ENCODE peak calls at places on chromosome X, in nine cellular contexts. One of them, this sample, is unnamed.

GRCh38 chrX:64977830-64978229 is 1.6 kb upstream of the ZC4H2 start:
- DNase-seq in left lung: no peak
- DNase-seq in heart right ventricle: no peak
- DNase-seq in kidney epithelial cell: no peak
- DNase-seq in fibroblast of mammary gland: peak; percentile 55
- DNase-seq in epithelial cell of esophagus: peak; percentile 82
- DNase-seq in neural progenitor cell: no peak
- DNase-seq in endodermal cell: no peak
- DNase-seq in GM12865: no peak
- DNase-seq in this sample: no peak

GRCh38 chrX:97405031-97405685 is 521.5 kb downstream of the RPA4 start:
- DNase-seq in left lung: no peak
- DNase-seq in heart right ventricle: no peak
- DNase-seq in kidney epithelial cell: no peak
- DNase-seq in fibroblast of mammary gland: peak; percentile 33
- DNase-seq in epithelial cell of esophagus: peak; percentile 26
- DNase-seq in neural progenitor cell: no peak
- DNase-seq in endodermal cell: no peak
- DNase-seq in GM12865: no peak
- DNase-seq in this sample: no peak

GRCh38 chrX:16222123-16222522 is 54.8 kb downstream of the MAGEB17 start:
- DNase-seq in left lung: no peak
- DNase-seq in heart right ventricle: no peak
- DNase-seq in kidney epithelial cell: no peak
- DNase-seq in fibroblast of mammary gland: peak; percentile 17
- DNase-seq in epithelial cell of esophagus: peak; percentile 10
- DNase-seq in neural progenitor cell: no peak
- DNase-seq in endodermal cell: no peak
- DNase-seq in GM12865: no peak
- DNase-seq in this sample: no peak

GRCh38 chrX:113906168-113906567 is 677.7 kb upstream of the HTR2C start:
- DNase-seq in left lung: no peak
- DNase-seq in heart right ventricle: no peak
- DNase-seq in kidney epithelial cell: no peak
- DNase-seq in fibroblast of mammary gland: no peak
- DNase-seq in epithelial cell of esophagus: no peak
- DNase-seq in neural progenitor cell: peak; percentile 4
- DNase-seq in endodermal cell: no peak
- DNase-seq in GM12865: no peak
- DNase-seq in this sample: no peak

GRCh38 chrX:47583240-47583861 is 1.1 kb downstream of the TIMP1 start:
- DNase-seq in left lung: no peak
- DNase-seq in heart right ventricle: no peak
- DNase-seq in kidney epithelial cell: no peak
- DNase-seq in fibroblast of mammary gland: no peak
- DNase-seq in epithelial cell of esophagus: no peak
- DNase-seq in neural progenitor cell: no peak
- DNase-seq in endodermal cell: no peak
- DNase-seq in GM12865: no peak
- DNase-seq in this sample: no peak

GRCh38 chrX:30493348-30493747 is 84.2 kb downstream of the TASL start:
- DNase-seq in left lung: no peak
- DNase-seq in heart right ventricle: no peak
- DNase-seq in kidney epithelial cell: no peak
- DNase-seq in fibroblast of mammary gland: no peak
- DNase-seq in epithelial cell of esophagus: no peak
- DNase-seq in neural progenitor cell: no peak
- DNase-seq in endodermal cell: no peak
- DNase-seq in GM12865: no peak
- DNase-seq in this sample: no peak

GRCh38 chrX:78979789-78980464 is 34.7 kb downstream of the P2RY10 start:
- DNase-seq in left lung: no peak
- DNase-seq in heart right ventricle: no peak
- DNase-seq in kidney epithelial cell: no peak
- DNase-seq in fibroblast of mammary gland: peak; percentile 15
- DNase-seq in epithelial cell of esophagus: no peak
- DNase-seq in neural progenitor cell: no peak
- DNase-seq in endodermal cell: no peak
- DNase-seq in GM12865: peak; percentile 77
- DNase-seq in this sample: no peak

GRCh38 chrX:133544105-133544504 is 128.8 kb upstream of the GPC4 start:
- DNase-seq in left lung: no peak
- DNase-seq in heart right ventricle: no peak
- DNase-seq in kidney epithelial cell: peak; percentile 77
- DNase-seq in fibroblast of mammary gland: peak; percentile 84
- DNase-seq in epithelial cell of esophagus: peak; percentile 87
- DNase-seq in neural progenitor cell: no peak
- DNase-seq in endodermal cell: peak; percentile 51
- DNase-seq in GM12865: no peak
- DNase-seq in this sample: no peak

GRCh38 chrX:151396042-151396826 is 772 bp upstream of the VMA21 start:
- DNase-seq in left lung: no peak
- DNase-seq in heart right ventricle: no peak
- DNase-seq in kidney epithelial cell: peak; percentile 28
- DNase-seq in fibroblast of mammary gland: peak; percentile 81
- DNase-seq in epithelial cell of esophagus: peak; percentile 65
- DNase-seq in neural progenitor cell: no peak
- DNase-seq in endodermal cell: no peak
- DNase-seq in GM12865: peak; percentile 59
- DNase-seq in this sample: peak; percentile 58

GRCh38 chrX:151402719-151403390 is 5.8 kb downstream of the VMA21 start:
- DNase-seq in left lung: no peak
- DNase-seq in heart right ventricle: peak; percentile 18
- DNase-seq in kidney epithelial cell: no peak
- DNase-seq in fibroblast of mammary gland: no peak
- DNase-seq in epithelial cell of esophagus: no peak
- DNase-seq in neural progenitor cell: no peak
- DNase-seq in endodermal cell: no peak
- DNase-seq in GM12865: no peak
- DNase-seq in this sample: no peak

GRCh38 chrX:151397741-151398070 is 700 bp downstream of the VMA21 start:
- DNase-seq in left lung: no peak
- DNase-seq in heart right ventricle: no peak
- DNase-seq in kidney epithelial cell: no peak
- DNase-seq in fibroblast of mammary gland: peak; percentile 7
- DNase-seq in epithelial cell of esophagus: peak; percentile 5
- DNase-seq in neural progenitor cell: no peak
- DNase-seq in endodermal cell: no peak
- DNase-seq in GM12865: peak; percentile 10
- DNase-seq in this sample: peak; percentile 14

GRCh38 chrX:151396827-151397740 is at the start of gene VMA21:
- DNase-seq in left lung: peak; percentile 93
- DNase-seq in heart right ventricle: peak; percentile 90
- DNase-seq in kidney epithelial cell: peak; percentile 14
- DNase-seq in fibroblast of mammary gland: peak; percentile 80
- DNase-seq in epithelial cell of esophagus: peak; percentile 85
- DNase-seq in neural progenitor cell: peak; percentile 88
- DNase-seq in endodermal cell: peak; percentile 87
- DNase-seq in GM12865: peak; percentile 89
- DNase-seq in this sample: peak; percentile 75

GRCh38 chrX:151398346-151398745 is 1.3 kb downstream of the VMA21 start:
- DNase-seq in left lung: no peak
- DNase-seq in heart right ventricle: no peak
- DNase-seq in kidney epithelial cell: no peak
- DNase-seq in fibroblast of mammary gland: no peak
- DNase-seq in epithelial cell of esophagus: no peak
- DNase-seq in neural progenitor cell: no peak
- DNase-seq in endodermal cell: no peak
- DNase-seq in GM12865: no peak
- DNase-seq in this sample: no peak
- H3K4me3 ChIP-seq in left lung: peak overlapping the region; percentile 60
- H3K4me3 ChIP-seq in heart right ventricle: no peak overlapping the region
- H3K4me3 ChIP-seq in kidney epithelial cell: peak overlapping the region; percentile 93
- H3K4me3 ChIP-seq in fibroblast of mammary gland: peak overlapping the region; percentile 76
- H3K4me3 ChIP-seq in epithelial cell of esophagus: peak overlapping the region; percentile 80
- H3K4me3 ChIP-seq in neural progenitor cell: peak overlapping the region; percentile 83
- H3K4me3 ChIP-seq in endodermal cell: peak overlapping the region; percentile 92
- H3K4me3 ChIP-seq in GM12865: peak overlapping the region; percentile 92
- H3K4me3 ChIP-seq in this sample: no peak overlapping the region

DNA sequence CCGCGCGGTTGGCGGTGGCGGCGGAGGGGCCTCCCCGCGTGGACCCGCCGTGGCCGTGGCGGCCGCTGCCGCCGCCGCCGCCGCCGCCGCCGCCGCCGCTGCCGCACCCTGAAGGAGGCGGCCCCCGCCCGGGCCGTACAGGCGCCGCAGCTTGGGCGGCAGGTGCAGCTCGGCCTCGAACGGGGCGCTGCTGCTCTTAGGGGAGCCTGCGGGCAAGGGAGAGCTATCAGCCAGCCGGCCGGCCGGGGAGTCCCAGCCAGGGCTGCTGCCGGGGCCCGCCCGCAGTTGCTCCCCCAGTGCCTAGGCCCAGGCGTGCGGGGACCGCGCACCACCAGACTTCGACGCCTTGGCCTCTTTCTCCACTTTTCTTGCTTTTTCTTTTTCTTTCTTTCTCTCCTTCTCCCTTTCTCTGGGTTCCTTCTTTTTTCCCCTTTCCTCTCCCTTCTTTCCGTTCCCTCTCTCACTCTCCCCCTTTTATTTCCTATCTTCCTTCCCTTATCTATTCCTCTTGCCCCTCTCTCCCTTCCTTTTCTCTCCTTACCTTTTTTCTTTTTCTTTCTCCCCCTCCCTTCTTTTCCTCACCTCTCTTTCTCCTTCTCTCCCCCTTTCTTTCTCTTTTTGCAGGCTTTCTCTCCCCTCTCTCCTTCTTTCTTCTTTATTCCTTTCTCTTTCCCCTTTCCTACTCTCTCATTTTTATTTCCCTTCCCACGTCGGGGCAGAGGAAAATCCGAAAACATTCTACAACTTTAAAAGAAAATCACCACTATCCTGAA is 2.0 kb downstream of the ARX start:
- DNase-seq in left lung: no peak
- DNase-seq in heart right ventricle: no peak
- DNase-seq in kidney epithelial cell: no peak
- DNase-seq in fibroblast of mammary gland: no peak
- DNase-seq in epithelial cell of esophagus: no peak
- DNase-seq in neural progenitor cell: peak; percentile 62
- DNase-seq in endodermal cell: peak; percentile 68
- DNase-seq in GM12865: peak; percentile 44
- DNase-seq in this sample: no peak
- H3K4me3 ChIP-seq in left lung: no peak overlapping the region
- H3K4me3 ChIP-seq in heart right ventricle: no peak overlapping the region
- H3K4me3 ChIP-seq in kidney epithelial cell: no peak overlapping the region
- H3K4me3 ChIP-seq in fibroblast of mammary gland: no peak overlapping the region
- H3K4me3 ChIP-seq in epithelial cell of esophagus: no peak overlapping the region
- H3K4me3 ChIP-seq in neural progenitor cell: peak overlapping the region; percentile 52
- H3K4me3 ChIP-seq in endodermal cell: no peak overlapping the region
- H3K4me3 ChIP-seq in GM12865: no peak overlapping the region
- H3K4me3 ChIP-seq in this sample: no peak overlapping the region

GRCh38 chrX:118349188-118349587 is 3.3 kb downstream of the WDR44 start:
- DNase-seq in left lung: no peak
- DNase-seq in heart right ventricle: no peak
- DNase-seq in kidney epithelial cell: no peak
- DNase-seq in fibroblast of mammary gland: no peak
- DNase-seq in epithelial cell of esophagus: no peak
- DNase-seq in neural progenitor cell: no peak
- DNase-seq in endodermal cell: no peak
- DNase-seq in GM12865: no peak
- DNase-seq in this sample: no peak

GRCh38 chrX:118350221-118350620 is 4.3 kb downstream of the WDR44 start:
- DNase-seq in left lung: no peak
- DNase-seq in heart right ventricle: no peak
- DNase-seq in kidney epithelial cell: no peak
- DNase-seq in fibroblast of mammary gland: peak; percentile 50
- DNase-seq in epithelial cell of esophagus: peak; percentile 20
- DNase-seq in neural progenitor cell: no peak
- DNase-seq in endodermal cell: no peak
- DNase-seq in GM12865: no peak
- DNase-seq in this sample: no peak

GRCh38 chrX:118346258-118347094 is 570 bp downstream of the WDR44 start:
- DNase-seq in left lung: peak; percentile 87
- DNase-seq in heart right ventricle: peak; percentile 45
- DNase-seq in kidney epithelial cell: no peak
- DNase-seq in fibroblast of mammary gland: no peak
- DNase-seq in epithelial cell of esophagus: peak; percentile 16
- DNase-seq in neural progenitor cell: peak; percentile 58
- DNase-seq in endodermal cell: peak; percentile 76
- DNase-seq in GM12865: peak; percentile 50
- DNase-seq in this sample: peak; percentile 42

GRCh38 chrX:118347131-118347530 is 1.2 kb downstream of the WDR44 start:
- DNase-seq in left lung: no peak
- DNase-seq in heart right ventricle: no peak
- DNase-seq in kidney epithelial cell: no peak
- DNase-seq in fibroblast of mammary gland: peak; percentile 68
- DNase-seq in epithelial cell of esophagus: peak; percentile 62
- DNase-seq in neural progenitor cell: peak; percentile 19
- DNase-seq in endodermal cell: no peak
- DNase-seq in GM12865: peak; percentile 47
- DNase-seq in this sample: no peak

DNA sequence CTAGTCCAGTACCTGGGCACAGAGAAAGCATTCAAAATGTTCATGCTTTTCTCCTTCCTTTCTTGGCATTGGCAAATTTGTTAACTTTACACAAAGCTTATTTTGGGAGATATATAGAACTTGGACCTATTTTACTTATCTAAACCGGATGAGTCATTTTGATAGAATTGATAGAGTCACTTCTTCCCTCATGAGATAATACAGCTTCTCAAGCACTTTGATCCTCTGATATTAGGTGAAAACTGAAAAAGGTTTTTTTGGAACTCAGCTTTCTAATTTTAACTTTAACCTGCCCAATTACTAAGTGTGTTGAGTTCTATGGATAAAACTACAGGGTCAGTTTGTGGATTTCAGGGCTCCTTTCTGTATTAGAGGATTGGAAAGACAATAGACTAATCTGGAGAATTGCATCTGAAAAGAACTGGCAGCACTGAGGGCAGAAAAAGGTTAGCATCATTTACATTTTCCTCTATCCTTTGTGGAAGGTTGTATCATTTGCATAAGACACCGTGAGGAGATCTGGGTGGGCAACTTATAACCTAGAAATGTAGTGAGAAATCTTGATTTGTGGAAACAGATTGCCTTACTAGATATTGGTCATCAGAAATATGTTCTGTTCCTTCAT is 2.4 kb downstream of the WDR44 start:
- DNase-seq in left lung: no peak
- DNase-seq in heart right ventricle: no peak
- DNase-seq in kidney epithelial cell: no peak
- DNase-seq in fibroblast of mammary gland: no peak
- DNase-seq in epithelial cell of esophagus: no peak
- DNase-seq in neural progenitor cell: no peak
- DNase-seq in endodermal cell: no peak
- DNase-seq in GM12865: no peak
- DNase-seq in this sample: no peak
- H3K4me3 ChIP-seq in left lung: peak overlapping the region; percentile 62
- H3K4me3 ChIP-seq in heart right ventricle: no peak overlapping the region
- H3K4me3 ChIP-seq in kidney epithelial cell: peak overlapping the region; percentile 84
- H3K4me3 ChIP-seq in fibroblast of mammary gland: peak overlapping the region; percentile 84
- H3K4me3 ChIP-seq in epithelial cell of esophagus: peak overlapping the region; percentile 80
- H3K4me3 ChIP-seq in neural progenitor cell: peak overlapping the region; percentile 71
- H3K4me3 ChIP-seq in endodermal cell: peak overlapping the region; percentile 90
- H3K4me3 ChIP-seq in GM12865: peak overlapping the region; percentile 90
- H3K4me3 ChIP-seq in this sample: peak overlapping the region; percentile 87

GRCh38 chrX:21656587-21657317 is 1.4 kb downstream of the KLHL34 start:
- DNase-seq in left lung: peak; percentile 24
- DNase-seq in heart right ventricle: no peak
- DNase-seq in kidney epithelial cell: no peak
- DNase-seq in fibroblast of mammary gland: no peak
- DNase-seq in epithelial cell of esophagus: no peak
- DNase-seq in neural progenitor cell: no peak
- DNase-seq in endodermal cell: no peak
- DNase-seq in GM12865: no peak
- DNase-seq in this sample: no peak
- H3K4me3 ChIP-seq in left lung: no peak overlapping the region
- H3K4me3 ChIP-seq in heart right ventricle: no peak overlapping the region
- H3K4me3 ChIP-seq in kidney epithelial cell: no peak overlapping the region
- H3K4me3 ChIP-seq in fibroblast of mammary gland: no peak overlapping the region
- H3K4me3 ChIP-seq in epithelial cell of esophagus: no peak overlapping the region
- H3K4me3 ChIP-seq in neural progenitor cell: no peak overlapping the region
- H3K4me3 ChIP-seq in endodermal cell: no peak overlapping the region
- H3K4me3 ChIP-seq in GM12865: no peak overlapping the region
- H3K4me3 ChIP-seq in this sample: no peak overlapping the region

This sample was measured in CD8-positive, alpha-beta memory T cell.